ENCODE peak calls at places on chromosomes 4 and X, in seven cellular contexts. G is spleen, I is fibroblast of the aortic adventitia, Y is esophagus squamous epithelium, Q is left ventricle myocardium inferior, D is hepatocyte, A is psoas muscle. X is an unnamed sample.

GRCh38 chrX:109393859-109394258 is 88.0 kb downstream of the GUCY2F start:
- DNase-seq in G (no peak), D (no peak), Y (no peak), A (no peak), Q (no peak), I (no peak), X (peak)

GRCh38 chr4:173752610-173753009 is 222.6 kb upstream of the HAND2 start:
- DNase-seq in I (peak), Q (no peak), D (no peak), A (no peak), Y (no peak), G (no peak), X (peak)

GRCh38 chr4:127251423-127251822 is 381.3 kb upstream of the INTU start:
- DNase-seq in D (no peak), Y (no peak), Q (no peak), A (no peak), G (no peak), I (peak), X (no peak)

GRCh38 chr4:77044458-77045124 is 31.2 kb downstream of the CCNI start:
- DNase-seq in I (peak), Y (no peak), D (peak), Q (no peak), G (no peak), A (no peak), X (peak)

GRCh38 chr4:54525602-54526001 is 132.2 kb upstream of the KIT start:
- DNase-seq in Y (no peak), G (no peak), A (no peak), Q (no peak), D (no peak), I (peak), X (no peak)

GRCh38 chr4:186689476-186689875 is 34.2 kb downstream of the FAT1 start:
- DNase-seq in I (no peak), Q (no peak), G (no peak), Y (no peak), A (no peak), D (no peak), X (peak)

GRCh38 chrX:123230798-123231197 is 46.7 kb downstream of the GRIA3 start:
- DNase-seq in I (no peak), A (no peak), G (no peak), Q (no peak), D (no peak), Y (no peak), X (no peak)

GRCh38 chr4:147590249-147590920 is 26.8 kb upstream of the TMEM184C start:
- DNase-seq in I (peak), Y (no peak), D (peak), G (no peak), Q (peak), A (peak), X (peak)

GRCh38 chr4:143185253-143186107 is 763 bp downstream of the USP38 start:
- DNase-seq in I (peak), A (no peak), G (peak), Y (no peak), Q (peak), D (peak), X (no peak)

GRCh38 chr4:38871593-38871992 is 4.0 kb downstream of the FAM114A1 start:
- DNase-seq in Y (no peak), A (no peak), G (no peak), D (no peak), I (peak), Q (no peak), X (no peak)

GRCh38 chr4:3291411-3291968 is 1.3 kb upstream of the RGS12 start:
- DNase-seq in Y (no peak), A (peak), Q (no peak), D (peak), G (no peak), I (no peak), X (no peak)

GRCh38 chr4:39528056-39528465 is 822 bp upstream of the UGDH start:
- DNase-seq in I (peak), Q (no peak), Y (no peak), G (no peak), D (no peak), A (no peak), X (no peak)

GRCh38 chrX:46477435-46477834 is 67.8 kb downstream of the ZNF674 start:
- DNase-seq in Q (no peak), Y (no peak), G (no peak), D (no peak), I (peak), A (no peak), X (no peak)

GRCh38 chr4:66926687-66927086 is 618.6 kb downstream of the CENPC start:
- DNase-seq in I (no peak), A (no peak), D (no peak), Q (no peak), G (no peak), Y (no peak), X (no peak)

GRCh38 chr4:172095161-172095560 is 282.0 kb downstream of the GALNTL6 start:
- DNase-seq in Q (no peak), I (no peak), D (no peak), A (no peak), Y (no peak), G (no peak), X (no peak)

GRCh38 chrX:68695206-68695845 is 47.9 kb downstream of the STARD8 start:
- DNase-seq in Y (no peak), D (no peak), A (no peak), I (no peak), Q (no peak), G (peak), X (no peak)

GRCh38 chr4:931194-931959 is 739 bp downstream of the GAK start:
- DNase-seq in Q (no peak), G (no peak), D (peak), Y (no peak), I (peak), A (peak), X (no peak)

GRCh38 chrX:105191878-105192277 is 28.6 kb downstream of the TEX13A start:
- DNase-seq in Q (no peak), A (no peak), D (peak), Y (no peak), G (no peak), I (no peak), X (no peak)

GRCh38 chrX:23287191-23287764 is 47.4 kb upstream of the PTCHD1 start:
- DNase-seq in I (no peak), D (no peak), A (no peak), Q (no peak), G (no peak), Y (no peak), X (no peak)

GRCh38 chrX:42432552-42432951 is 345.4 kb downstream of the PPP1R2C start:
- DNase-seq in D (peak), G (no peak), A (no peak), Q (no peak), Y (no peak), I (no peak), X (no peak)

GRCh38 chr4:73447701-73448100 is 11.7 kb downstream of the AFP start:
- DNase-seq in I (peak), Q (no peak), A (no peak), Y (no peak), G (no peak), D (no peak), X (no peak)

GRCh38 chr4:48388504-48389154 is 47.3 kb downstream of the SLAIN2 start:
- DNase-seq in D (no peak), A (no peak), I (peak), Q (no peak), Y (no peak), G (no peak), X (no peak)

GRCh38 chr4:68288046-68288740 is 42.7 kb upstream of the TMPRSS11B start:
- DNase-seq in A (no peak), I (no peak), D (no peak), Q (no peak), G (no peak), Y (no peak), X (no peak)
- H3K4me3 ChIP-seq in A (no peak), I (no peak), D (no peak), Q (no peak), G (no peak), Y (no peak), X (no peak)

DNA sequence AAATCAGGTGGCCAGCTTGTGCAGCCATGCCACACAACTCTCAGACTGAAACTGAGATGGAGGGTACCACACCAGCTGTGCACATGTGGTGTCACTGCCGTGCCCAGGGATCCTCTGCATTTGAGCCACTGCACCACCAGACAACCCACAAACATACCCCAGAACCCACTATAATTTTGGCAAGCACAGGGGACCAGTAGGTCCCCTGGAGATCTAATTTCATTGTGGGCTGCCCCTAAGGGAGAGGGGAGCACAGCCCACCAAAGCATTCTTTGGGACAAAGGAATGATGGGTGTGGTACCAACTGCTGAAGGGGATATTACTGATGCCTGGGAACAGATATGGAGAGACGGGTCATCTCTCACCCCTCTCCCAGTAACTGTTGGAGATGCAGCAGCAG is 140.9 kb downstream of the EFHC2 start:
- DNase-seq in I (no peak), G (no peak), D (no peak), Y (no peak), Q (no peak), A (no peak), X (no peak)
- H3K4me3 ChIP-seq in I (no peak), G (no peak), D (no peak), Y (no peak), Q (no peak), A (no peak), X (no peak)

GRCh38 chrX:40100537-40101429 is 3.0 kb upstream of the BCOR start:
- DNase-seq in G (no peak), Y (no peak), I (no peak), A (no peak), Q (no peak), D (no peak), X (no peak)

GRCh38 chrX:40100141-40100536 is 2.4 kb upstream of the BCOR start:
- DNase-seq in I (no peak), A (no peak), D (peak), Y (no peak), Q (peak), G (peak), X (no peak)

GRCh38 chrX:40097492-40098263 is at the start of gene BCOR:
- DNase-seq in I (peak), Q (peak), G (peak), Y (no peak), A (peak), D (peak), X (peak)

GRCh38 chrX:40098264-40099045 is 697 bp upstream of the BCOR start:
- DNase-seq in A (peak), Y (no peak), D (peak), I (peak), Q (peak), G (peak), X (no peak)

DNA sequence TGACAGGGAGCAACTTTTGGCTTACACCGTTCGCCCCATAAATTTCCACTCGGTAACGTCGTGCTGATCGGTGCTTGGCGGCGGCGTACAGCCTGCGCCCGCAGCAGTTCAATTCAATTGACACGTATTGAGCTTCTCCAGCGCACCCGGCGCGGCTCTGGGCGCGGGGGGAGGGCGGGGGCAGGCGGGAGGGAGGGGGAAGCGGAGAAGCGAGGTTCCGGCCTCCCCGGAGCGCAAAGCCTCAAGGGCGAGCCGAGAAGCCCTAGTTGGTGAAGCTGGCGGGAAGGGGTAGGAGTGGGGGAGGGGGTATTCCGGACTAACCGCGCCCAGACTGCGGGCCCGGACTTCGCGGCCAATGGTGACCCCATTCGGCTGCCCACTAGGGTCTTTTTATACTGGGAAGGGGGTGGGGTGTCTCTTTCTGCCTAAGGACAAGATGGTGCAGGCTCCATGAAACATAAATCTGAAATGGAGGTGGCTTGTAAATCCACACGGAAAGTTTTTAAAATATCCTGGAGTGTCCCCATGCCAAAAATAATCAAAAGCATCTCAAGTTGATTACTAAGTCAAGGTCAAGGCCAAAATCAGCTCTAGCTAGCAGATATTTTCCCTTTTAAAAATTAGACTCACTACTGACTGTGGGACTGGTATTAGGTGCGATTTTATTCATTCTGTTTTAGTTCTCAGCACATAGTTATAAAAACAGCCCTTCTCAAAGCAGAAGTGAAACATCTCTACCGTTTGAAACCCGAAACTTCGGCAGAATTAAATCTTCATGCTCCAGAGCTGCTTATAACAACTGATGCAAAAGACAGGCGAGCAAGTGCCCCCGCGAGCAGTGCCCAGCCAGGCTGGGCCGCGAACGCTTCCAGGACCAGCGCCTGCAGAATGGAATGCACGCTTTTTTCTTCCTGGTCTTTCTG is 1.5 kb upstream of the BCOR start:
- DNase-seq in Y (no peak), D (peak), A (peak), Q (peak), G (peak), I (no peak), X (no peak)
- H3K4me3 ChIP-seq in Y (peak), D (peak), A (peak), Q (peak), G (peak), I (peak), X (peak)

GRCh38 chrX:134797390-134797700 is 139.1 kb upstream of the PLAC1 start:
- DNase-seq in Q (no peak), A (no peak), G (no peak), Y (no peak), I (no peak), D (no peak), X (no peak)

GRCh38 chrX:134792077-134792476 is 133.8 kb upstream of the PLAC1 start:
- DNase-seq in Y (no peak), Q (no peak), G (no peak), A (no peak), D (no peak), I (no peak), X (no peak)

GRCh38 chrX:134798472-134798871 is 140.2 kb upstream of the PLAC1 start:
- DNase-seq in Q (no peak), Y (no peak), I (no peak), D (no peak), G (no peak), A (no peak), X (no peak)

DNA sequence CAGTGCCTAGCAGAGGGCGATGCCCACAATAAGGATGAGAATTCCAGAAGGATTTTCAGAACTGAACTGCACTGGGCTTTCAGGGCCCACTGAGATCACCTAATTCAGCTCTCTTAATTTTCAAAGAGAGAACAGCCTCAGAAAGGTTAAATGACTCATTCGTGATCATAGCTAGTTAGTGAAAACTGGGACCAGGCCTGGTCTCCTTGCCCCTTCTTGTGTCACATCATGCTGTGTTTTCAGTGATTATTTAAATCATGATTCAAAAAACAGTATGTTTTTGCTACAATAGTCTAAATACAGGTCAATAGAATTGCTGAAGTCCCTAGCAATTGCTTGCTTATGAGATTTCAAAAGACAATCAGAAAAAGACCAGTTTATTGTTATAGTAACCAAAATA is 136.4 kb upstream of the PLAC1 start:
- DNase-seq in G (no peak), I (no peak), Y (no peak), A (no peak), D (no peak), Q (no peak), X (no peak)
- H3K4me3 ChIP-seq in G (no peak), I (no peak), Y (no peak), A (no peak), D (no peak), Q (no peak), X (no peak)

GRCh38 chr4:138113819-138114415 is 128.2 kb downstream of the SLC7A11 start:
- DNase-seq in Y (no peak), I (peak), G (no peak), D (no peak), Q (no peak), A (no peak), X (no peak)
- H3K4me3 ChIP-seq in Y (no peak), I (no peak), G (no peak), D (no peak), Q (no peak), A (no peak), X (no peak)

X was measured in Jurkat, Clone E6-1.